ENCODE peak calls at places on chromosomes 11 and 22, in seven cellular contexts. R is choroid plexus epithelial cell, W is GM23338, M is ELF-1, F is non-pigmented ciliary epithelial cell, U is T-helper 9 cell, D is ACHN. Y is an unnamed sample.

GRCh38 chr22:50082961-50083461 is 2.2 kb downstream of the MLC1 start:
- DNase-seq in R (no peak), W (no peak), M (peak), F (no peak), U (no peak), D (no peak), Y (no peak)

GRCh38 chr11:36492724-36493304 is 17.3 kb downstream of the TRAF6 start:
- DNase-seq in R (peak), W (peak), M (no peak), F (no peak), U (no peak), D (peak), Y (peak)

GRCh38 chr11:67534070-67534679 is 10.9 kb upstream of the CABP2 start:
- DNase-seq in R (no peak), W (peak), M (no peak), F (no peak), U (no peak), D (peak), Y (no peak)

GRCh38 chr11:12685229-12685628 is 11.0 kb downstream of the TEAD1 start:
- DNase-seq in R (no peak), W (no peak), M (no peak), F (no peak), U (no peak), D (no peak), Y (no peak)

GRCh38 chr11:70910835-70911234 is 341.5 kb downstream of the SHANK2 start:
- DNase-seq in R (no peak), W (no peak), M (no peak), F (no peak), U (no peak), D (no peak), Y (no peak)

GRCh38 chr11:105718641-105719040 is 108.8 kb downstream of the GRIA4 start:
- DNase-seq in R (peak), W (peak), M (no peak), F (peak), U (no peak), D (peak), Y (no peak)

GRCh38 chr22:29520851-29521250 is 32.7 kb downstream of the THOC5 start:
- DNase-seq in R (peak), W (no peak), M (no peak), F (peak), U (no peak), D (no peak), Y (peak)

GRCh38 chr11:123544631-123545375 is 109.6 kb downstream of the SCN3B start:
- DNase-seq in R (no peak), W (no peak), M (no peak), F (no peak), U (no peak), D (no peak), Y (no peak)

GRCh38 chr11:102142333-102142732 is 32.1 kb downstream of the YAP1 start:
- DNase-seq in R (no peak), W (no peak), M (no peak), F (no peak), U (no peak), D (no peak), Y (no peak)

GRCh38 chr11:76810151-76810853 is 27.1 kb downstream of the TSKU start:
- DNase-seq in R (peak), W (no peak), M (no peak), F (no peak), U (no peak), D (peak), Y (peak)

GRCh38 chr22:50118557-50119168 is 28.9 kb downstream of the MOV10L1 start:
- DNase-seq in R (peak), W (no peak), M (peak), F (peak), U (no peak), D (peak), Y (peak)

GRCh38 chr11:46718155-46719019 is 626 bp upstream of the F2 start:
- DNase-seq in R (peak), W (peak), M (peak), F (no peak), U (no peak), D (peak), Y (no peak)

GRCh38 chr22:45538284-45538683 is 35.6 kb downstream of the FBLN1 start:
- DNase-seq in R (peak), W (no peak), M (no peak), F (no peak), U (no peak), D (no peak), Y (no peak)